ENCODE peak calls at places on chromosomes 12 and 14, in five cellular contexts. One of them, this sample, is unnamed.

GRCh38 chr14:49828640-49829039 is 23.9 kb downstream of the NEMF start:
- DNase-seq in HuH-7.5: no peak
- DNase-seq in hepatocyte: no peak
- DNase-seq in lower leg skin: no peak
- DNase-seq in stimulated activated CD4-positive, alpha-beta T cell treated with anti-CD3 and anti-CD28 coated beads, Interleukin-15, amount 100 ng/mL, for 1 hour: no peak
- DNase-seq in this sample: no peak

GRCh38 chr14:32013083-32013482 is 64.0 kb upstream of the ARHGAP5 start:
- DNase-seq in HuH-7.5: no peak
- DNase-seq in hepatocyte: no peak
- DNase-seq in lower leg skin: no peak
- DNase-seq in stimulated activated CD4-positive, alpha-beta T cell treated with anti-CD3 and anti-CD28 coated beads, Interleukin-15, amount 100 ng/mL, for 1 hour: no peak
- DNase-seq in this sample: peak; percentile 71

GRCh38 chr12:106147956-106148355 is 9.2 kb upstream of the NUAK1 start:
- DNase-seq in HuH-7.5: no peak
- DNase-seq in hepatocyte: no peak
- DNase-seq in lower leg skin: no peak
- DNase-seq in stimulated activated CD4-positive, alpha-beta T cell treated with anti-CD3 and anti-CD28 coated beads, Interleukin-15, amount 100 ng/mL, for 1 hour: no peak
- DNase-seq in this sample: no peak

GRCh38 chr12:54592316-54592715 is 3.9 kb upstream of the PPP1R1A start:
- DNase-seq in HuH-7.5: no peak
- DNase-seq in hepatocyte: no peak
- DNase-seq in lower leg skin: no peak
- DNase-seq in stimulated activated CD4-positive, alpha-beta T cell treated with anti-CD3 and anti-CD28 coated beads, Interleukin-15, amount 100 ng/mL, for 1 hour: no peak
- DNase-seq in this sample: no peak

GRCh38 chr12:126248871-126249403 is 1183.7 kb downstream of the AACS start:
- DNase-seq in HuH-7.5: no peak
- DNase-seq in hepatocyte: no peak
- DNase-seq in lower leg skin: no peak
- DNase-seq in stimulated activated CD4-positive, alpha-beta T cell treated with anti-CD3 and anti-CD28 coated beads, Interleukin-15, amount 100 ng/mL, for 1 hour: no peak
- DNase-seq in this sample: no peak

GRCh38 chr14:56659964-56660551 is 80.5 kb downstream of the TMEM260 start:
- DNase-seq in HuH-7.5: peak; percentile 43
- DNase-seq in hepatocyte: peak; percentile 51
- DNase-seq in lower leg skin: no peak
- DNase-seq in stimulated activated CD4-positive, alpha-beta T cell treated with anti-CD3 and anti-CD28 coated beads, Interleukin-15, amount 100 ng/mL, for 1 hour: no peak
- DNase-seq in this sample: peak; percentile 67

GRCh38 chr12:85621041-85621440 is 215.2 kb downstream of the RASSF9 start:
- DNase-seq in HuH-7.5: no peak
- DNase-seq in hepatocyte: no peak
- DNase-seq in lower leg skin: no peak
- DNase-seq in stimulated activated CD4-positive, alpha-beta T cell treated with anti-CD3 and anti-CD28 coated beads, Interleukin-15, amount 100 ng/mL, for 1 hour: no peak
- DNase-seq in this sample: peak; percentile 35

GRCh38 chr14:32826404-32827082 is 112.1 kb upstream of the NPAS3 start:
- DNase-seq in HuH-7.5: no peak
- DNase-seq in hepatocyte: no peak
- DNase-seq in lower leg skin: no peak
- DNase-seq in stimulated activated CD4-positive, alpha-beta T cell treated with anti-CD3 and anti-CD28 coated beads, Interleukin-15, amount 100 ng/mL, for 1 hour: no peak
- DNase-seq in this sample: peak; percentile 55

GRCh38 chr14:98444077-98444476 is 827.9 kb downstream of the BCL11B start:
- DNase-seq in HuH-7.5: no peak
- DNase-seq in hepatocyte: no peak
- DNase-seq in lower leg skin: no peak
- DNase-seq in stimulated activated CD4-positive, alpha-beta T cell treated with anti-CD3 and anti-CD28 coated beads, Interleukin-15, amount 100 ng/mL, for 1 hour: no peak
- DNase-seq in this sample: no peak